ENCODE peak calls at places on chromosomes 5 and 9, in seven cellular contexts. A is fibroblast of lung, W is uterus, O is AG09309, N is psoas muscle, T is fibroblast of the aortic adventitia, I is AG04450. D is an unnamed sample.

GRCh38 chr5:109313123-109313522 is 96.7 kb downstream of the PJA2 start:
- DNase-seq in A (no peak), W (no peak), O (no peak), N (no peak), T (no peak), I (no peak), D (no peak)

GRCh38 chr9:21615446-21615845 is 133.3 kb upstream of the IFNE start:
- DNase-seq in A (no peak), W (no peak), O (no peak), N (no peak), T (peak; percentile 28), I (no peak), D (no peak)

GRCh38 chr9:104776787-104777186 is 12.9 kb downstream of the NIPSNAP3B start:
- DNase-seq in A (no peak), W (no peak), O (peak; percentile 16), N (no peak), T (peak; percentile 53), I (no peak), D (no peak)

GRCh38 chr5:117186751-117187150 is 612.1 kb upstream of the SEMA6A start:
- DNase-seq in A (no peak), W (no peak), O (no peak), N (no peak), T (no peak), I (no peak), D (no peak)

GRCh38 chr5:55853271-55853670 is 2.1 kb downstream of the IL31RA start:
- DNase-seq in A (no peak), W (no peak), O (no peak), N (no peak), T (no peak), I (no peak), D (no peak)

GRCh38 chr5:96781031-96781733 is 26.6 kb downstream of the ERAP1 start:
- DNase-seq in A (peak; percentile 44), W (no peak), O (peak; percentile 72), N (no peak), T (peak; percentile 91), I (no peak), D (no peak)

GRCh38 chr9:122248448-122248865 is 16.2 kb downstream of the RBM18 start:
- DNase-seq in A (no peak), W (peak; percentile 31), O (no peak), N (no peak), T (no peak), I (no peak), D (no peak)

GRCh38 chr5:31049933-31050704 is 143.4 kb upstream of the CDH6 start:
- DNase-seq in A (no peak), W (no peak), O (no peak), N (no peak), T (no peak), I (peak; percentile 13), D (no peak)

GRCh38 chr5:103674739-103675138 is 112.2 kb upstream of the NUDT12 start:
- DNase-seq in A (peak; percentile 19), W (no peak), O (no peak), N (no peak), T (peak; percentile 13), I (no peak), D (no peak)

GRCh38 chr5:68299575-68299974 is 84.0 kb downstream of the PIK3R1 start:
- DNase-seq in A (no peak), W (no peak), O (no peak), N (no peak), T (no peak), I (no peak), D (no peak)

GRCh38 chr9:13213337-13213736 is 66.2 kb downstream of the MPDZ start:
- DNase-seq in A (peak; percentile 60), W (no peak), O (peak; percentile 7), N (no peak), T (peak; percentile 68), I (no peak), D (no peak)

GRCh38 chr5:174217527-174217926 is 172.0 kb downstream of the NSG2 start:
- DNase-seq in A (no peak), W (no peak), O (no peak), N (no peak), T (no peak), I (no peak), D (no peak)

GRCh38 chr5:1354491-1355033 is 9.7 kb upstream of the CLPTM1L start:
- DNase-seq in A (no peak), W (no peak), O (no peak), N (no peak), T (no peak), I (no peak), D (no peak)

GRCh38 chr9:96217358-96217755 is 84.6 kb downstream of the HSD17B3 start:
- DNase-seq in A (peak; percentile 35), W (no peak), O (no peak), N (no peak), T (peak; percentile 34), I (no peak), D (no peak)

GRCh38 chr9:130962418-130963316 is 23.6 kb upstream of the FIBCD1 start:
- DNase-seq in A (peak; percentile 93), W (peak; percentile 19), O (peak; percentile 78), N (peak; percentile 61), T (peak; percentile 92), I (peak; percentile 81), D (no peak)

GRCh38 chr5:158373623-158374375 is 514.9 kb upstream of the CLINT1 start:
- DNase-seq in A (no peak), W (no peak), O (no peak), N (no peak), T (no peak), I (no peak), D (no peak)

GRCh38 chr9:91954841-91955471 is 4.9 kb upstream of the ROR2 start:
- DNase-seq in A (peak; percentile 82), W (peak; percentile 69), O (no peak), N (no peak), T (peak; percentile 73), I (peak; percentile 68), D (no peak)

GRCh38 chr5:40601198-40601868 is 78.4 kb upstream of the PTGER4 start:
- DNase-seq in A (no peak), W (no peak), O (no peak), N (no peak), T (no peak), I (no peak), D (no peak)

GRCh38 chr9:135032041-135032835 is 55.2 kb upstream of the OLFM1 start:
- DNase-seq in A (no peak), W (no peak), O (no peak), N (no peak), T (no peak), I (no peak), D (peak; percentile 8)

GRCh38 chr9:81690251-81690851 is 1.0 kb upstream of the TLE1 start:
- DNase-seq in A (no peak), W (peak; percentile 39), O (no peak), N (peak; percentile 30), T (no peak), I (no peak), D (no peak)

GRCh38 chr9:31347082-31347617 is 1037.3 kb upstream of the ACO1 start:
- DNase-seq in A (peak; percentile 77), W (no peak), O (no peak), N (no peak), T (peak; percentile 29), I (no peak), D (no peak)

GRCh38 chr9:20024159-20024571 is 235.3 kb upstream of the SLC24A2 start:
- DNase-seq in A (peak; percentile 61), W (no peak), O (no peak), N (no peak), T (no peak), I (no peak), D (no peak)

DNA sequence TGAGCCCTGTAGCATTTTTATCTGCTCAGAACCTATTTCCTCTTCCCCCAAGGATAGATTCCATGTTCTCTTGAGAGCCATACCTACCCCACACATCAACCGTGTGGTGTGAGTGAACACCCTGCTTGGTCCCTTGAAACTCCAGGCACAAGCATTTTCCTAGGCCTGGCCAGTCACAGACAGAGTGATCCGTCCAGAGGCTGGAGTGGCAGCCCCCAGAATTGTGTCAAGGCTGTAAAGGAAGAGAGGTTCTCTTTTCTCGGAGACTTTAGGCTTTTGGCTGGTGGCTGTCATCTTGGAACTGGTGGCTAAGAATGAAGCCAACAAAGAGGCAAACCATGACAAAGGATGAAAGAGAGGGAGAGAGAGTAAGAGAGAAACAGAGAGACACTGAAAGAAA is 66.0 kb downstream of the ARHGEF37 start:
- DNase-seq in A (no peak), W (no peak), O (no peak), N (no peak), T (no peak), I (no peak), D (no peak)
- TF ChIP-seq CTCF in A (no peak), W (no peak), O (no peak), N (no peak), T (no peak), I (no peak), D (no peak)

GRCh38 chr9:84293001-84293798 is 47.4 kb downstream of the SLC28A3 start:
- DNase-seq in A (no peak), W (no peak), O (no peak), N (no peak), T (no peak), I (no peak), D (no peak)
- H3K4me3 ChIP-seq in A (no peak overlapping the region), W (no peak overlapping the region), O (no peak overlapping the region), N (no peak overlapping the region), T (no peak overlapping the region), I (no peak overlapping the region), D (no peak overlapping the region)

GRCh38 chr9:17532461-17532860 is 46.4 kb upstream of the SH3GL2 start:
- DNase-seq in A (no peak), W (no peak), O (no peak), N (no peak), T (no peak), I (no peak), D (no peak)

GRCh38 chr9:17531642-17532254 is 47.1 kb upstream of the SH3GL2 start:
- DNase-seq in A (peak; percentile 64), W (no peak), O (no peak), N (no peak), T (peak; percentile 63), I (peak; percentile 13), D (peak; percentile 74)

GRCh38 chr9:17528859-17529258 is 50.0 kb upstream of the SH3GL2 start:
- DNase-seq in A (peak; percentile 41), W (no peak), O (no peak), N (no peak), T (peak; percentile 44), I (no peak), D (no peak)
- TF ChIP-seq CTCF in A (peak; percentile 21), W (no peak), O (peak; percentile 21), N (peak; percentile 13), T (peak; percentile 27), I (peak; percentile 34), D (peak; percentile 34)

GRCh38 chr5:143828710-143829109 is 16.7 kb downstream of the HMHB1 start:
- DNase-seq in A (no peak), W (no peak), O (no peak), N (no peak), T (no peak), I (no peak), D (no peak)
- H3K4me3 ChIP-seq in A (no peak overlapping the region), W (no peak overlapping the region), O (no peak overlapping the region), N (no peak overlapping the region), T (no peak overlapping the region), I (no peak overlapping the region), D (no peak overlapping the region)

D was measured in dorsolateral prefrontal cortex.